ENCODE peak calls at places on chromosome 21, in seven cellular contexts. One of them, this sample, is unnamed.
A peak's percentile ranks its signal among the peaks of the same experiment; 100 is the strongest.

GRCh38 chr21:15281714-15282113 is 216.9 kb upstream of the NRIP1 start:
- DNase-seq in cardiac muscle cell: peak; percentile 6
- DNase-seq in foreskin keratinocyte: no peak
- DNase-seq in OCI-LY7: no peak
- DNase-seq in mammary epithelial cell: no peak
- DNase-seq in A549: no peak
- DNase-seq in colonic mucosa: no peak
- DNase-seq in this sample: no peak

GRCh38 chr21:17673261-17674020 is 60.7 kb upstream of the BTG3 start:
- DNase-seq in colonic mucosa: no peak
- DNase-seq in OCI-LY7: no peak
- DNase-seq in mammary epithelial cell: peak; percentile 33
- DNase-seq in A549: no peak
- DNase-seq in cardiac muscle cell: peak; percentile 13
- DNase-seq in foreskin keratinocyte: peak; percentile 40
- DNase-seq in this sample: peak; percentile 55

GRCh38 chr21:41152149-41152548 is 15.8 kb upstream of the BACE2 start:
- DNase-seq in cardiac muscle cell: no peak
- DNase-seq in OCI-LY7: no peak
- DNase-seq in A549: no peak
- DNase-seq in foreskin keratinocyte: no peak
- DNase-seq in colonic mucosa: no peak
- DNase-seq in mammary epithelial cell: no peak
- DNase-seq in this sample: no peak

GRCh38 chr21:28429161-28429560 is 563.5 kb downstream of the LTN1 start:
- DNase-seq in cardiac muscle cell: no peak
- DNase-seq in foreskin keratinocyte: no peak
- DNase-seq in A549: no peak
- DNase-seq in OCI-LY7: no peak
- DNase-seq in mammary epithelial cell: no peak
- DNase-seq in colonic mucosa: no peak
- DNase-seq in this sample: no peak

GRCh38 chr21:35145626-35146236 is 96.6 kb upstream of the RUNX1 start:
- DNase-seq in cardiac muscle cell: no peak
- DNase-seq in OCI-LY7: no peak
- DNase-seq in mammary epithelial cell: peak; percentile 75
- DNase-seq in colonic mucosa: no peak
- DNase-seq in foreskin keratinocyte: no peak
- DNase-seq in A549: no peak
- DNase-seq in this sample: no peak

GRCh38 chr21:17387030-17387617 is 125.7 kb upstream of the CXADR start:
- DNase-seq in foreskin keratinocyte: no peak
- DNase-seq in cardiac muscle cell: peak; percentile 76
- DNase-seq in A549: peak; percentile 25
- DNase-seq in mammary epithelial cell: peak; percentile 47
- DNase-seq in OCI-LY7: peak; percentile 87
- DNase-seq in colonic mucosa: peak; percentile 72
- DNase-seq in this sample: peak; percentile 36

GRCh38 chr21:25369524-25370300 is 237.6 kb downstream of the MRPL39 start:
- DNase-seq in A549: no peak
- DNase-seq in mammary epithelial cell: no peak
- DNase-seq in cardiac muscle cell: peak; percentile 29
- DNase-seq in colonic mucosa: no peak
- DNase-seq in foreskin keratinocyte: peak; percentile 31
- DNase-seq in OCI-LY7: no peak
- DNase-seq in this sample: peak; percentile 32

GRCh38 chr21:43574741-43575465 is 84.4 kb downstream of the HSF2BP start:
- DNase-seq in A549: no peak
- DNase-seq in colonic mucosa: no peak
- DNase-seq in cardiac muscle cell: no peak
- DNase-seq in OCI-LY7: no peak
- DNase-seq in foreskin keratinocyte: no peak
- DNase-seq in mammary epithelial cell: no peak
- DNase-seq in this sample: no peak

GRCh38 chr21:28431527-28432200 is 561.0 kb downstream of the LTN1 start:
- DNase-seq in foreskin keratinocyte: no peak
- DNase-seq in A549: no peak
- DNase-seq in mammary epithelial cell: no peak
- DNase-seq in colonic mucosa: no peak
- DNase-seq in OCI-LY7: no peak
- DNase-seq in cardiac muscle cell: no peak
- DNase-seq in this sample: no peak

GRCh38 chr21:43919871-43920801 is 55.1 kb downstream of the AGPAT3 start:
- DNase-seq in cardiac muscle cell: no peak
- DNase-seq in OCI-LY7: no peak
- DNase-seq in colonic mucosa: no peak
- DNase-seq in A549: no peak
- DNase-seq in foreskin keratinocyte: no peak
- DNase-seq in mammary epithelial cell: no peak
- DNase-seq in this sample: no peak

GRCh38 chr21:40284481-40284880 is 417.2 kb downstream of the PCP4 start:
- DNase-seq in mammary epithelial cell: no peak
- DNase-seq in OCI-LY7: no peak
- DNase-seq in A549: no peak
- DNase-seq in foreskin keratinocyte: no peak
- DNase-seq in cardiac muscle cell: no peak
- DNase-seq in colonic mucosa: no peak
- DNase-seq in this sample: no peak

GRCh38 chr21:43949499-43950208 is 62.5 kb upstream of the TRAPPC10 start:
- DNase-seq in foreskin keratinocyte: no peak
- DNase-seq in OCI-LY7: no peak
- DNase-seq in A549: no peak
- DNase-seq in mammary epithelial cell: no peak
- DNase-seq in colonic mucosa: no peak
- DNase-seq in cardiac muscle cell: no peak
- DNase-seq in this sample: no peak

GRCh38 chr21:28521932-28522826 is 470.5 kb downstream of the LTN1 start:
- DNase-seq in mammary epithelial cell: no peak
- DNase-seq in colonic mucosa: no peak
- DNase-seq in OCI-LY7: peak; percentile 39
- DNase-seq in A549: no peak
- DNase-seq in foreskin keratinocyte: no peak
- DNase-seq in cardiac muscle cell: peak; percentile 60
- DNase-seq in this sample: no peak

DNA sequence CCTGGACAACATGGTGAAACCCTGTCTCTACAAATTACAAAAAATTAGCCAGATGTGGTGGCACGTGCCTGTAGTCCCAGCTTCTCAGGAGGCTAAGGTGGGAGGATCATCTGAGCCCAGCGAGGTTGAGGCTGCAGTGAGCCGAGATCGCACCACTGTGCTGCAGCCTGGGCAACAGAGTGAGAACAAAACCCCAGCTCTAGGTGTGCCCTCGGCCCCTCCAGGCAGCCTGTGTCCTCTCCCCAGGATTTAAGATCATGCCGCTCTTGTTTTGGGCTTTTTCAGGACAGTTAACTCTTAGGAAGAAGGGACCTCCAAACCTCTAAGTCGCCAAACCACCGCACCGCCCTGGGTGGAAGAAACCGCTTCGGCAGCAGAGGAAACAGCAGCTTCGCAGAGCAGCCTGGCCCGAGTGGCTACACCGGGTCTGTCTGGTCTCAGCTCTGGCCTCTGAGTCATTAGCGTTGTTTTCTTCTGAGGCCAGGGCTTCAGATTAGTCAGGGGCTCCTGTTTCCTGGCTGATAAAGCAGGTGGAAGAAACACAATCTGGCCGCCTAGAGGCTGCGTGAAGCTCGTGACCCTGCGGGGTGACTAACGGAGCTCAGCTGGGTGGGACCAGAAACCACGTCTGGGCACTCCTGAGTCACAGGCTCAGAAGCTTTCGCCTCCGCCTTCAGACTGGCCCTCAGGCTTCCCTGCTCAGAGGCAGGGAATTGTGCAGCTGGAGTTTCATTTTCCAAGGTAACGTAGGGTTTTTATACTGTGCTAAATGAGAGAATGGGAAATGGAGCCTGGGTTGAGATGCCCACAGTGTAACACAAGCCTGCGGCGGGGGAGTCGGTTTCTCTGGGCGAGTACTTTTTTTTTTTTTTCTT is 44.7 kb downstream of the CHAF1B start:
- DNase-seq in mammary epithelial cell: peak; percentile 100
- DNase-seq in colonic mucosa: peak; percentile 32
- DNase-seq in cardiac muscle cell: peak; percentile 97
- DNase-seq in OCI-LY7: no peak
- DNase-seq in A549: peak; percentile 95
- DNase-seq in foreskin keratinocyte: peak; percentile 99
- DNase-seq in this sample: peak; percentile 98
- H3K27ac ChIP-seq in mammary epithelial cell: peak overlapping the region; percentile 83
- H3K27ac ChIP-seq in colonic mucosa: no peak overlapping the region
- H3K27ac ChIP-seq in cardiac muscle cell: peak overlapping the region; percentile 78
- H3K27ac ChIP-seq in OCI-LY7: no peak overlapping the region
- H3K27ac ChIP-seq in A549: peak overlapping the region; percentile 93
- H3K27ac ChIP-seq in foreskin keratinocyte: peak overlapping the region; percentile 93
- H3K27ac ChIP-seq in this sample: peak overlapping the region; percentile 98

DNA sequence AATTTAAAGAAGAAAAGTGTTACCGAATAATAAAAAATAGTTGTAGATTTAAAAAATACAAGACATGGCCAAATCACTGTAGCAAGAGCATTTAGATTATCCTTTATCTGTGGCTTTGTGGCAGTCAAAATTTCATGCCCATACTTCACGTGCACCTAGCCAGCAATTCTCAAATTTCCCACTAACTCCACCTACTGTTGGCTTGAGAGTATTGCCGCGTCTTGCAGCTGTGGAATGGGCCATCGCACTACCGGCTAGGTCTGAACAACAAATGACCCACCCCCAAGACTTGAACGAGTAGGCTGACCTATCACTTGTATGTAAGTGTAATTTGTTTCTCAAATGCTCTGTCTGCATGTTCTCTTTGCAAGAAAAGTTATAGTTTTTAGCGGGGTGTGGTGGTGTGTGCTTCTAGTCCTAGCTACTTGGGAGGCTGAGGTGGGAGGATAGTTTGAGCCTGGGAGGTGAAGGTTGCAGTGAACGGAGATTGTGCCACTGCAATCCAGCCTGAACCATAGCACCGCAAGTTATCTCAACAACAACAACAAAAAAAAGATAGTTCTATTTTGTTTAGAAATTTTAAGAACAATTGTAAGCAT is 4.1 kb downstream of the KRTAP13-4 start:
- DNase-seq in cardiac muscle cell: peak; percentile 35
- DNase-seq in A549: no peak
- DNase-seq in colonic mucosa: peak; percentile 22
- DNase-seq in OCI-LY7: peak; percentile 23
- DNase-seq in mammary epithelial cell: peak; percentile 42
- DNase-seq in foreskin keratinocyte: no peak
- DNase-seq in this sample: peak; percentile 21
- TF ChIP-seq CTCF in cardiac muscle cell: peak; percentile 65
- TF ChIP-seq CTCF in A549: no peak
- TF ChIP-seq CTCF in colonic mucosa: peak; percentile 26
- TF ChIP-seq CTCF in OCI-LY7: peak; percentile 76
- TF ChIP-seq CTCF in mammary epithelial cell: peak; percentile 74
- TF ChIP-seq CTCF in foreskin keratinocyte: peak; percentile 67
- TF ChIP-seq CTCF in this sample: peak; percentile 79

GRCh38 chr21:42234026-42234425 is 15.1 kb downstream of the ABCG1 start:
- DNase-seq in A549: no peak
- DNase-seq in OCI-LY7: no peak
- DNase-seq in colonic mucosa: no peak
- DNase-seq in cardiac muscle cell: no peak
- DNase-seq in mammary epithelial cell: no peak
- DNase-seq in foreskin keratinocyte: no peak
- DNase-seq in this sample: no peak
- H3K27ac ChIP-seq in A549: peak overlapping the region; percentile 91
- H3K27ac ChIP-seq in OCI-LY7: peak overlapping the region; percentile 99
- H3K27ac ChIP-seq in colonic mucosa: peak overlapping the region; percentile 71
- H3K27ac ChIP-seq in cardiac muscle cell: peak overlapping the region; percentile 72
- H3K27ac ChIP-seq in mammary epithelial cell: no peak overlapping the region
- H3K27ac ChIP-seq in foreskin keratinocyte: peak overlapping the region; percentile 39
- H3K27ac ChIP-seq in this sample: peak overlapping the region; percentile 91

DNA sequence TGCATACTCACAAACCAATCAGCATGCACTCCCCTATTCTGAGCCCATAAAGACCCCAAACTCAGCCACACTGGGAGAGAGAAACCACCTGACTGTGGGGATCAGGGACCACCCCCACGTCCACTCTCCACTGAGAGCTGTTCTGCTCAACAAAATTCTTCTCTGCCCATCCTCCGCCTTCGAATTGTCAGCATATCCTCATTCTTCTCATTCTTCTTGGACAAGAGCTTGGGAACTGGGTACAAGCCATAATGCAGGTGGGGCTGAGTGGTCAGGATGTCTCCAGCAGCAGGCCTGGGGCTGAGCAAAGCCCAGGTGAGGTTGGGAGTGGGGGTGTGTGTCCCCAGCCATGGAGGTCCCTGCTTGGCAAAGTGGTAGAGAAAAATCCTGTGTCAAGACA is 34.6 kb upstream of the IFNGR2 start:
- DNase-seq in A549: no peak
- DNase-seq in colonic mucosa: no peak
- DNase-seq in OCI-LY7: no peak
- DNase-seq in mammary epithelial cell: no peak
- DNase-seq in foreskin keratinocyte: no peak
- DNase-seq in cardiac muscle cell: no peak
- DNase-seq in this sample: no peak
- TF ChIP-seq CTCF in A549: no peak
- TF ChIP-seq CTCF in colonic mucosa: no peak
- TF ChIP-seq CTCF in OCI-LY7: no peak
- TF ChIP-seq CTCF in mammary epithelial cell: no peak
- TF ChIP-seq CTCF in foreskin keratinocyte: no peak
- TF ChIP-seq CTCF in cardiac muscle cell: no peak
- TF ChIP-seq CTCF in this sample: no peak

DNA sequence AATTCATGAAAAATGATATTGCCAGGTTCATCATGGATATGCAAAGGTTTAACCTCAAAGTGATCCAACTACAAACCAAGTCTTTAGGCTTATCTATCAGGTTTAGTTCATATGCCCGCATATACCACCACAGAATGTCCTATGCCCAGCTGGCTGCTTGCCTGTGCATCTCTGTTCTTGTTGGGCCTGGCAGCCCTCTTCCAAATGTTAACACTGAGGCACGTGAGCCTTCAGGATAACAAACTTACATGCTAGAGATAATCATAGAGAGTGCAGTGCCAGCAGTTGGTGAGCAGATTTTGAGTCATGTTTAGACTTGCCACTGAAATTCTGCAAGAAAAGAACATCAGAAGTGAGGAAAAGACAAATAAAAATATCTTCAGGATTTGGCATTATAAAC is 607.9 kb upstream of the TMPRSS15 start:
- DNase-seq in cardiac muscle cell: no peak
- DNase-seq in A549: no peak
- DNase-seq in foreskin keratinocyte: no peak
- DNase-seq in OCI-LY7: no peak
- DNase-seq in colonic mucosa: no peak
- DNase-seq in mammary epithelial cell: no peak
- DNase-seq in this sample: no peak
- H3K27ac ChIP-seq in cardiac muscle cell: no peak overlapping the region
- H3K27ac ChIP-seq in A549: no peak overlapping the region
- H3K27ac ChIP-seq in foreskin keratinocyte: no peak overlapping the region
- H3K27ac ChIP-seq in OCI-LY7: no peak overlapping the region
- H3K27ac ChIP-seq in colonic mucosa: no peak overlapping the region
- H3K27ac ChIP-seq in mammary epithelial cell: no peak overlapping the region
- H3K27ac ChIP-seq in this sample: no peak overlapping the region

GRCh38 chr21:33007747-33008146 is 18.0 kb upstream of the OLIG2 start:
- DNase-seq in colonic mucosa: no peak
- DNase-seq in cardiac muscle cell: no peak
- DNase-seq in foreskin keratinocyte: no peak
- DNase-seq in OCI-LY7: no peak
- DNase-seq in A549: no peak
- DNase-seq in mammary epithelial cell: no peak
- DNase-seq in this sample: no peak
- TF ChIP-seq CTCF in colonic mucosa: no peak
- TF ChIP-seq CTCF in cardiac muscle cell: no peak
- TF ChIP-seq CTCF in foreskin keratinocyte: no peak
- TF ChIP-seq CTCF in OCI-LY7: no peak
- TF ChIP-seq CTCF in A549: no peak
- TF ChIP-seq CTCF in mammary epithelial cell: no peak
- TF ChIP-seq CTCF in this sample: no peak

GRCh38 chr21:36149788-36150187 is 6.8 kb upstream of the DOP1B start:
- DNase-seq in mammary epithelial cell: no peak
- DNase-seq in foreskin keratinocyte: no peak
- DNase-seq in A549: no peak
- DNase-seq in OCI-LY7: no peak
- DNase-seq in colonic mucosa: no peak
- DNase-seq in cardiac muscle cell: no peak
- DNase-seq in this sample: no peak
- H3K27ac ChIP-seq in mammary epithelial cell: no peak overlapping the region
- H3K27ac ChIP-seq in foreskin keratinocyte: no peak overlapping the region
- H3K27ac ChIP-seq in A549: no peak overlapping the region
- H3K27ac ChIP-seq in OCI-LY7: peak overlapping the region; percentile 76
- H3K27ac ChIP-seq in colonic mucosa: peak overlapping the region; percentile 31
- H3K27ac ChIP-seq in cardiac muscle cell: no peak overlapping the region
- H3K27ac ChIP-seq in this sample: no peak overlapping the region